ENCODE peak calls at places on chromosomes 3 and 15, in four cellular contexts. One of them, this sample, is unnamed.

GRCh38 chr3:127620637-127621375 is 8.2 kb upstream of the PODXL2 start:
- DNase-seq in GM03348: no peak
- DNase-seq in PC-3: no peak
- DNase-seq in NCI-H748 treated with DMSO at 0.1 percent for 48 hours: no peak
- DNase-seq in this sample: no peak

GRCh38 chr15:66145242-66146182 is 108.0 kb downstream of the MEGF11 start:
- DNase-seq in GM03348: no peak
- DNase-seq in PC-3: no peak
- DNase-seq in NCI-H748 treated with DMSO at 0.1 percent for 48 hours: peak; percentile 76
- DNase-seq in this sample: no peak

GRCh38 chr3:105613120-105613519 is 246.4 kb downstream of the ALCAM start:
- DNase-seq in GM03348: peak; percentile 12
- DNase-seq in PC-3: no peak
- DNase-seq in NCI-H748 treated with DMSO at 0.1 percent for 48 hours: no peak
- DNase-seq in this sample: no peak

GRCh38 chr15:71538181-71538580 is 272.2 kb upstream of the NR2E3 start:
- DNase-seq in GM03348: no peak
- DNase-seq in PC-3: peak; percentile 79
- DNase-seq in NCI-H748 treated with DMSO at 0.1 percent for 48 hours: no peak
- DNase-seq in this sample: no peak

GRCh38 chr3:11498174-11498573 is 145.5 kb downstream of the VGLL4 start:
- DNase-seq in GM03348: no peak
- DNase-seq in PC-3: no peak
- DNase-seq in NCI-H748 treated with DMSO at 0.1 percent for 48 hours: no peak
- DNase-seq in this sample: no peak

GRCh38 chr3:52779011-52779410 is 1.6 kb downstream of the ITIH1 start:
- DNase-seq in GM03348: no peak
- DNase-seq in PC-3: no peak
- DNase-seq in NCI-H748 treated with DMSO at 0.1 percent for 48 hours: no peak
- DNase-seq in this sample: no peak

GRCh38 chr3:184945886-184946625 is 134.1 kb downstream of the VPS8 start:
- DNase-seq in GM03348: no peak
- DNase-seq in PC-3: no peak
- DNase-seq in NCI-H748 treated with DMSO at 0.1 percent for 48 hours: no peak
- DNase-seq in this sample: no peak

GRCh38 chr15:58214941-58215340 is 76.8 kb downstream of the AQP9 start:
- DNase-seq in GM03348: no peak
- DNase-seq in PC-3: no peak
- DNase-seq in NCI-H748 treated with DMSO at 0.1 percent for 48 hours: no peak
- DNase-seq in this sample: no peak

GRCh38 chr15:80090879-80091503 is 31.5 kb downstream of the ZFAND6 start:
- DNase-seq in GM03348: no peak
- DNase-seq in PC-3: peak; percentile 25
- DNase-seq in NCI-H748 treated with DMSO at 0.1 percent for 48 hours: no peak
- DNase-seq in this sample: no peak

GRCh38 chr3:134607054-134608022 is 43.5 kb downstream of the KY start:
- DNase-seq in GM03348: no peak
- DNase-seq in PC-3: no peak
- DNase-seq in NCI-H748 treated with DMSO at 0.1 percent for 48 hours: no peak
- DNase-seq in this sample: no peak

GRCh38 chr15:99132584-99133287 is 27.9 kb downstream of the SYNM start:
- DNase-seq in GM03348: no peak
- DNase-seq in PC-3: no peak
- DNase-seq in NCI-H748 treated with DMSO at 0.1 percent for 48 hours: no peak
- DNase-seq in this sample: no peak

GRCh38 chr3:78969483-78969882 is 798.3 kb downstream of the ROBO1 start:
- DNase-seq in GM03348: peak; percentile 77
- DNase-seq in PC-3: no peak
- DNase-seq in NCI-H748 treated with DMSO at 0.1 percent for 48 hours: no peak
- DNase-seq in this sample: no peak

GRCh38 chr3:75272708-75273107 is 391.4 kb upstream of the FRG2C start:
- DNase-seq in GM03348: peak; percentile 15
- DNase-seq in PC-3: peak; percentile 16
- DNase-seq in NCI-H748 treated with DMSO at 0.1 percent for 48 hours: no peak
- DNase-seq in this sample: no peak

GRCh38 chr3:130576571-130577266 is 59.7 kb downstream of the COL6A6 start:
- DNase-seq in GM03348: peak; percentile 40
- DNase-seq in PC-3: no peak
- DNase-seq in NCI-H748 treated with DMSO at 0.1 percent for 48 hours: no peak
- DNase-seq in this sample: no peak

GRCh38 chr3:126765187-126766069 is 61.4 kb downstream of the CHCHD6 start:
- DNase-seq in GM03348: no peak
- DNase-seq in PC-3: no peak
- DNase-seq in NCI-H748 treated with DMSO at 0.1 percent for 48 hours: no peak
- DNase-seq in this sample: no peak

GRCh38 chr3:3799173-3800075 is at the start of gene LRRN1:
- DNase-seq in GM03348: peak; percentile 14
- DNase-seq in PC-3: no peak
- DNase-seq in NCI-H748 treated with DMSO at 0.1 percent for 48 hours: peak; percentile 25
- DNase-seq in this sample: no peak

GRCh38 chr3:71010731-71011455 is 572.6 kb downstream of the FOXP1 start:
- DNase-seq in GM03348: no peak
- DNase-seq in PC-3: no peak
- DNase-seq in NCI-H748 treated with DMSO at 0.1 percent for 48 hours: no peak
- DNase-seq in this sample: no peak

GRCh38 chr15:77186518-77187095 is 115.7 kb upstream of the TSPAN3 start:
- DNase-seq in GM03348: peak; percentile 26
- DNase-seq in PC-3: peak; percentile 30
- DNase-seq in NCI-H748 treated with DMSO at 0.1 percent for 48 hours: no peak
- DNase-seq in this sample: no peak

GRCh38 chr15:57253082-57253481 is 123.2 kb upstream of the CGNL1 start:
- DNase-seq in GM03348: no peak
- DNase-seq in PC-3: no peak
- DNase-seq in NCI-H748 treated with DMSO at 0.1 percent for 48 hours: no peak
- DNase-seq in this sample: no peak

GRCh38 chr15:96893159-96893906 is 562.8 kb downstream of the NR2F2 start:
- DNase-seq in GM03348: peak; percentile 8
- DNase-seq in PC-3: peak; percentile 13
- DNase-seq in NCI-H748 treated with DMSO at 0.1 percent for 48 hours: peak; percentile 18
- DNase-seq in this sample: no peak

GRCh38 chr3:23094890-23095462 is 108.2 kb upstream of the UBE2E2 start:
- DNase-seq in GM03348: no peak
- DNase-seq in PC-3: peak; percentile 97
- DNase-seq in NCI-H748 treated with DMSO at 0.1 percent for 48 hours: peak; percentile 40
- DNase-seq in this sample: no peak

GRCh38 chr15:69253156-69253555 is 45.6 kb upstream of the PAQR5 start:
- DNase-seq in GM03348: peak; percentile 68
- DNase-seq in PC-3: peak; percentile 91
- DNase-seq in NCI-H748 treated with DMSO at 0.1 percent for 48 hours: no peak
- DNase-seq in this sample: no peak

GRCh38 chr3:181838940-181839914 is 127.5 kb downstream of the SOX2 start:
- DNase-seq in GM03348: no peak
- DNase-seq in PC-3: peak; percentile 37
- DNase-seq in NCI-H748 treated with DMSO at 0.1 percent for 48 hours: peak; percentile 82
- DNase-seq in this sample: no peak

GRCh38 chr3:1727242-1727641 is 371.4 kb upstream of the CNTN4 start:
- DNase-seq in GM03348: no peak
- DNase-seq in PC-3: no peak
- DNase-seq in NCI-H748 treated with DMSO at 0.1 percent for 48 hours: no peak
- DNase-seq in this sample: no peak

GRCh38 chr3:104323226-104323625 is 1043.5 kb upstream of the ALCAM start:
- DNase-seq in GM03348: no peak
- DNase-seq in PC-3: no peak
- DNase-seq in NCI-H748 treated with DMSO at 0.1 percent for 48 hours: no peak
- DNase-seq in this sample: no peak

GRCh38 chr15:34297059-34297458 is 40.5 kb downstream of the SLC12A6 start:
- DNase-seq in GM03348: peak; percentile 19
- DNase-seq in PC-3: peak; percentile 62
- DNase-seq in NCI-H748 treated with DMSO at 0.1 percent for 48 hours: no peak
- DNase-seq in this sample: no peak

GRCh38 chr3:113103588-113103987 is 107.8 kb upstream of the BOC start:
- DNase-seq in GM03348: no peak
- DNase-seq in PC-3: no peak
- DNase-seq in NCI-H748 treated with DMSO at 0.1 percent for 48 hours: no peak
- DNase-seq in this sample: no peak

GRCh38 chr3:179898024-179898423 is 138.7 kb downstream of the PEX5L start:
- DNase-seq in GM03348: no peak
- DNase-seq in PC-3: peak; percentile 67
- DNase-seq in NCI-H748 treated with DMSO at 0.1 percent for 48 hours: no peak
- DNase-seq in this sample: no peak

GRCh38 chr3:25128735-25129134 is 299.3 kb upstream of the RARB start:
- DNase-seq in GM03348: no peak
- DNase-seq in PC-3: no peak
- DNase-seq in NCI-H748 treated with DMSO at 0.1 percent for 48 hours: no peak
- DNase-seq in this sample: no peak